ENCODE peak calls at places on chromosome 1, in six cellular contexts. One of them, this sample, is unnamed. For H3K4me1, the result is how much of the 10 kb centered on the place peaks cover.

GRCh38 chr1:21956720-21957552 is 19.8 kb upstream of the HSPG2 start:
- DNase-seq in kidney: peak
- DNase-seq in ovary: no peak
- DNase-seq in K562: peak
- DNase-seq in body of pancreas: peak
- DNase-seq in left lung: peak
- DNase-seq in this sample: peak

GRCh38 chr1:156874572-156874971 is 13.9 kb downstream of the NTRK1 start:
- DNase-seq in kidney: peak
- DNase-seq in ovary: no peak
- DNase-seq in K562: no peak
- DNase-seq in body of pancreas: no peak
- DNase-seq in left lung: no peak
- DNase-seq in this sample: no peak

GRCh38 chr1:50735443-50735842 is 224.6 kb downstream of the FAF1 start:
- DNase-seq in kidney: no peak
- DNase-seq in ovary: no peak
- DNase-seq in K562: peak
- DNase-seq in body of pancreas: no peak
- DNase-seq in left lung: no peak
- DNase-seq in this sample: no peak

GRCh38 chr1:72280131-72280530 is 2.2 kb downstream of the NEGR1 start:
- DNase-seq in kidney: no peak
- DNase-seq in ovary: no peak
- DNase-seq in K562: no peak
- DNase-seq in body of pancreas: no peak
- DNase-seq in left lung: no peak
- DNase-seq in this sample: no peak

GRCh38 chr1:216458807-216459206 is 35.6 kb upstream of the USH2A start:
- DNase-seq in kidney: no peak
- DNase-seq in ovary: no peak
- DNase-seq in K562: no peak
- DNase-seq in body of pancreas: no peak
- DNase-seq in left lung: no peak
- DNase-seq in this sample: no peak

GRCh38 chr1:200053639-200054038 is 26.1 kb downstream of the NR5A2 start:
- DNase-seq in kidney: no peak
- DNase-seq in ovary: no peak
- DNase-seq in K562: no peak
- DNase-seq in body of pancreas: no peak
- DNase-seq in left lung: no peak
- DNase-seq in this sample: no peak

GRCh38 chr1:64514197-64514765 is 44.4 kb downstream of the CACHD1 start:
- DNase-seq in kidney: no peak
- DNase-seq in ovary: no peak
- DNase-seq in K562: no peak
- DNase-seq in body of pancreas: no peak
- DNase-seq in left lung: no peak
- DNase-seq in this sample: no peak

GRCh38 chr1:102742426-102742825 is 365.9 kb downstream of the COL11A1 start:
- DNase-seq in kidney: no peak
- DNase-seq in ovary: no peak
- DNase-seq in K562: no peak
- DNase-seq in body of pancreas: no peak
- DNase-seq in left lung: no peak
- DNase-seq in this sample: no peak

GRCh38 chr1:55572878-55573734 is 357.9 kb upstream of the USP24 start:
- DNase-seq in kidney: no peak
- DNase-seq in ovary: no peak
- DNase-seq in K562: no peak
- DNase-seq in body of pancreas: no peak
- DNase-seq in left lung: no peak
- DNase-seq in this sample: no peak

GRCh38 chr1:172359531-172359991 is 60.9 kb upstream of the C1orf105 start:
- DNase-seq in kidney: no peak
- DNase-seq in ovary: no peak
- DNase-seq in K562: no peak
- DNase-seq in body of pancreas: peak
- DNase-seq in left lung: no peak
- DNase-seq in this sample: no peak

GRCh38 chr1:93814059-93814794 is 64.8 kb downstream of the DNTTIP2 start:
- DNase-seq in kidney: no peak
- DNase-seq in ovary: peak
- DNase-seq in K562: peak
- DNase-seq in body of pancreas: peak
- DNase-seq in left lung: no peak
- DNase-seq in this sample: peak

GRCh38 chr1:201648911-201649775 is 110.2 kb downstream of the NAV1 start:
- DNase-seq in kidney: peak
- DNase-seq in ovary: peak
- DNase-seq in K562: peak
- DNase-seq in body of pancreas: peak
- DNase-seq in left lung: no peak
- DNase-seq in this sample: peak

GRCh38 chr1:95252422-95252821 is 18.4 kb downstream of the RWDD3 start:
- DNase-seq in kidney: no peak
- DNase-seq in ovary: no peak
- DNase-seq in K562: no peak
- DNase-seq in body of pancreas: no peak
- DNase-seq in left lung: no peak
- DNase-seq in this sample: no peak

GRCh38 chr1:67314696-67315095 is 7.0 kb downstream of the IL12RB2 start:
- DNase-seq in kidney: no peak
- DNase-seq in ovary: no peak
- DNase-seq in K562: peak
- DNase-seq in body of pancreas: no peak
- DNase-seq in left lung: no peak
- DNase-seq in this sample: no peak

GRCh38 chr1:71196685-71197084 is 115.8 kb upstream of the ZRANB2 start:
- DNase-seq in kidney: no peak
- DNase-seq in ovary: no peak
- DNase-seq in K562: no peak
- DNase-seq in body of pancreas: no peak
- DNase-seq in left lung: no peak
- DNase-seq in this sample: peak

GRCh38 chr1:88998716-88999115 is 6.3 kb upstream of the KYAT3 start:
- DNase-seq in kidney: no peak
- DNase-seq in ovary: no peak
- DNase-seq in K562: peak
- DNase-seq in body of pancreas: no peak
- DNase-seq in left lung: no peak
- DNase-seq in this sample: peak

GRCh38 chr1:65467536-65467935 is 47.1 kb downstream of the LEPR start:
- DNase-seq in kidney: no peak
- DNase-seq in ovary: no peak
- DNase-seq in K562: peak
- DNase-seq in body of pancreas: peak
- DNase-seq in left lung: peak
- DNase-seq in this sample: peak

GRCh38 chr1:2606004-2606805 is 19.6 kb downstream of the PRXL2B start:
- DNase-seq in kidney: peak
- DNase-seq in ovary: no peak
- DNase-seq in K562: no peak
- DNase-seq in body of pancreas: peak
- DNase-seq in left lung: no peak
- DNase-seq in this sample: no peak

GRCh38 chr1:84355556-84355955 is 42.7 kb upstream of the DNASE2B start:
- DNase-seq in kidney: no peak
- DNase-seq in ovary: no peak
- DNase-seq in K562: no peak
- DNase-seq in body of pancreas: no peak
- DNase-seq in left lung: no peak
- DNase-seq in this sample: no peak

GRCh38 chr1:58440696-58441095 is 105.8 kb downstream of the OMA1 start:
- DNase-seq in kidney: no peak
- DNase-seq in ovary: no peak
- DNase-seq in K562: no peak
- DNase-seq in body of pancreas: no peak
- DNase-seq in left lung: no peak
- DNase-seq in this sample: no peak

GRCh38 chr1:10917513-10918454 is 94.7 kb upstream of the TARDBP start:
- DNase-seq in kidney: peak
- DNase-seq in ovary: no peak
- DNase-seq in K562: no peak
- DNase-seq in body of pancreas: no peak
- DNase-seq in left lung: no peak
- DNase-seq in this sample: no peak

GRCh38 chr1:59673575-59674467 is 140.9 kb upstream of the HOOK1 start:
- DNase-seq in kidney: no peak
- DNase-seq in ovary: peak
- DNase-seq in K562: no peak
- DNase-seq in body of pancreas: peak
- DNase-seq in left lung: peak
- DNase-seq in this sample: peak

GRCh38 chr1:27336756-27337155 is 5.1 kb upstream of the SYTL1 start:
- DNase-seq in kidney: peak
- DNase-seq in ovary: no peak
- DNase-seq in K562: no peak
- DNase-seq in body of pancreas: no peak
- DNase-seq in left lung: no peak
- DNase-seq in this sample: no peak

GRCh38 chr1:27339213-27339612 is 2.6 kb upstream of the SYTL1 start:
- DNase-seq in kidney: peak
- DNase-seq in ovary: no peak
- DNase-seq in K562: no peak
- DNase-seq in body of pancreas: no peak
- DNase-seq in left lung: no peak
- DNase-seq in this sample: no peak

GRCh38 chr1:27335506-27336422 is 6.1 kb upstream of the SYTL1 start:
- DNase-seq in kidney: no peak
- DNase-seq in ovary: no peak
- DNase-seq in K562: no peak
- DNase-seq in body of pancreas: no peak
- DNase-seq in left lung: no peak
- DNase-seq in this sample: no peak

GRCh38 chr1:27341525-27342252 is at the start of gene SYTL1:
- DNase-seq in kidney: peak
- DNase-seq in ovary: no peak
- DNase-seq in K562: peak
- DNase-seq in body of pancreas: peak
- DNase-seq in left lung: peak
- DNase-seq in this sample: peak

DNA sequence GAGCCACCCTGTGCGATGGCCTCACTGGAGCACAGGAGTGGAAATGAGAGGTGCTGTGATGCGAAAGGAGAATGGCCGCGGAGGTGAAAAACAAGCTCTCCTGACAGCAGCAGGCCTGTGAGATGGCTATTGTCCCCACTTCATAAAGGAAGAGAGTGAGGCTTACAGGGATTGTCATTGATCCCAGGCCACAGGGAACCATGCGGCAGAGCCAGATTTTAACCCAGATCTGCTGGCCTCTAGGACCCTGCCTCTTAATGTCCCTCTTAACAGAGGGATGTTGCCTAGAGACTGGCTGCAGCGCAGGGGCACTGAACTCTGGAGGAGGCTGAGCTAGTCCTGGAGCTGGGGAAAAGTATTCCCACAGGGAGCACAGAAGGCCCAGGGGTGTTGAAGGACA is 3.1 kb upstream of the SYTL1 start:
- DNase-seq in kidney: no peak
- DNase-seq in ovary: no peak
- DNase-seq in K562: no peak
- DNase-seq in body of pancreas: no peak
- DNase-seq in left lung: no peak
- DNase-seq in this sample: no peak
- H3K4me1 ChIP-seq in kidney: under half
- H3K4me1 ChIP-seq in ovary: under half
- H3K4me1 ChIP-seq in K562: under half
- H3K4me1 ChIP-seq in body of pancreas: under half
- H3K4me1 ChIP-seq in left lung: under half
- H3K4me1 ChIP-seq in this sample: under half

DNA sequence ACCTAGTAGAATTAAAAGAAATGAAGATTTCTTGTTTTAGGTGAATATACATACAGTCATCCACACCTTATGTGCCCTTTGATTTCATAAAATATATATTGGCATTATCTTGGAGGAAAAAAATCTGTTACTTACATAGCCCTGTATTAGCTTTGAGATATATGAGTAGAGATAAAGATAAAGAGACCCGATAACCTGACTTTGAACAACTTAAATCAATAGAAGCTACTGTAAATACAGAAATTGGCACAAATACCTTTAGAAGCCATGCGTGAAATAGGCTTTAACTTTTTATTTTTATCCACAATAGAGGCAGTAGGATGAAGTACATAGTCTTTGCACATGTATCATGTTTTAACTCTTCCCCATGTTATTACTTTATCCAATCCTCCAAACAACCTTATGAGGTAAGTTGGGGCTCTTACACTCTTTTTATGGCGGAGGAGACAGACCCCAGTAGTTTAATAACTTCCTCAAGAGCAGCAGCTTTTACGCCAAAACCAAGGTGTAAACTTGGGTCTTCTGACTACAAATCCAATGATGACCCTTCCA is 2.0 kb downstream of the CD55 start:
- DNase-seq in kidney: no peak
- DNase-seq in ovary: no peak
- DNase-seq in K562: no peak
- DNase-seq in body of pancreas: no peak
- DNase-seq in left lung: no peak
- DNase-seq in this sample: no peak
- H3K4me3 ChIP-seq in kidney: no peak
- H3K4me3 ChIP-seq in ovary: peak
- H3K4me3 ChIP-seq in K562: peak
- H3K4me3 ChIP-seq in body of pancreas: no peak
- H3K4me3 ChIP-seq in left lung: peak
- H3K4me3 ChIP-seq in this sample: no peak

GRCh38 chr1:41399148-41399795 is 38.0 kb downstream of the FOXO6 start:
- DNase-seq in kidney: no peak
- DNase-seq in ovary: no peak
- DNase-seq in K562: no peak
- DNase-seq in body of pancreas: peak
- DNase-seq in left lung: no peak
- DNase-seq in this sample: no peak
- TF ChIP-seq CTCF in kidney: no peak
- TF ChIP-seq CTCF in ovary: no peak
- TF ChIP-seq CTCF in K562: no peak
- TF ChIP-seq CTCF in body of pancreas: no peak
- TF ChIP-seq CTCF in left lung: no peak
- TF ChIP-seq CTCF in this sample: no peak

DNA sequence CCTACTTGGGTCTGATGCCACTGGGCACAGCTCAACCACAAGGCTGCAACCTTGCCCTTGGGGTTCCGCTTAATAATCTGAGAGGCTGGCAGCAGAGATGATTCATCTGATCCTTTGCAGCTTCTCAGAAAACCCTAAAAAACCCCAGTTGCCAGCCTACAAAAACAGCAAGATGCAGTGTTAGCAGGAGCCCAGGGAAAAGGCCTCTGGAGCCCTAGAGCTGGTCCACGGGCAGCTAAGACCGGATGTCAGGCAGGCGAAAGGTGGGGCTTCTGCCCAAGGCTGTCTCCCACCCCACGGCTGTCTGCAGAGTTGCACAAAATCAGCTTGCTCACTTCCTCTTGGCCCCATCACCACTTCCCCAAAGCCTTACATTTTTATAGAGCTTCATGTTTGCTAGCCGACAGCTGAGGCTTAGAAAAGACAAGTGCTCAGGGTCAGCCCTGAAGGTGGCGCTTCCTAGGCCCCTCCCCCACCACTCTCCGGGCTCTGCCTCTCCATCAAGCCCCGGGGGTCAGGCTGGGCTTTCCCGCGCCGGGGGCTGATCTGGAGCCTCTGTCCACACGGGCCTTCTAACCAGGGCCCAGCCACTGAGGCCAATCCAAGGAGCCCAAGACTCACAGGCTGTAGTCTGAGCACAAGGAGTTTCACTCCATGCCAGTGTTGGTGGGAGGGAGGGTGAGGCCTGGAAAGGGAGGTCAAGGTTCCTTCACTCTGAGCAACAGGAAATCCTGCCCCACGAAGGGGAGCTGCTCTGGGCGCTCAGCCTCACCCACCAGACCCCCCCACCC is 4.2 kb upstream of the ADORA3 start:
- DNase-seq in kidney: peak
- DNase-seq in ovary: no peak
- DNase-seq in K562: peak
- DNase-seq in body of pancreas: peak
- DNase-seq in left lung: peak
- DNase-seq in this sample: peak
- H3K4me1 ChIP-seq in kidney: under half
- H3K4me1 ChIP-seq in ovary: under half
- H3K4me1 ChIP-seq in K562: under half
- H3K4me1 ChIP-seq in body of pancreas: under half
- H3K4me1 ChIP-seq in left lung: under half
- H3K4me1 ChIP-seq in this sample: under half